ENCODE peak calls at places on chromosomes 11 and 22, in six cellular contexts. M is K562, C is psoas muscle, Y is body of pancreas, S is PC-3, P is A549. R is an unnamed sample.

GRCh38 chr22:46777609-46777970 is 15.1 kb downstream of the TBC1D22A start:
- ATAC-seq in M (no peak), C (no peak), Y (no peak), S (no peak), P (no peak), R (no peak)

GRCh38 chr11:73095613-73096012 is 46.5 kb downstream of the FCHSD2 start:
- ATAC-seq in M (no peak), C (no peak), Y (no peak), S (no peak), P (no peak), R (no peak)

GRCh38 chr11:45266693-45267451 is 19.3 kb downstream of the SYT13 start:
- ATAC-seq in M (peak), C (no peak), Y (no peak), S (no peak), P (peak), R (no peak)

GRCh38 chr11:130550984-130551383 is 102.5 kb downstream of the ADAMTS15 start:
- ATAC-seq in M (no peak), C (no peak), Y (no peak), S (no peak), P (no peak), R (no peak)

GRCh38 chr22:45709866-45710265 is 38.2 kb downstream of the ATXN10 start:
- ATAC-seq in M (no peak), C (peak), Y (no peak), S (peak), P (peak), R (no peak)

GRCh38 chr11:86234831-86235461 is 9.6 kb upstream of the EED start:
- ATAC-seq in M (peak), C (no peak), Y (no peak), S (no peak), P (no peak), R (no peak)

GRCh38 chr11:125251956-125252355 is 87.4 kb downstream of the PKNOX2 start:
- ATAC-seq in M (no peak), C (no peak), Y (no peak), S (no peak), P (no peak), R (no peak)

GRCh38 chr11:101034076-101034475 is 95.5 kb downstream of the PGR start:
- ATAC-seq in M (no peak), C (no peak), Y (no peak), S (no peak), P (no peak), R (peak)

GRCh38 chr11:60314607-60315321 is 12.3 kb upstream of the MS4A6E start:
- ATAC-seq in M (no peak), C (no peak), Y (no peak), S (no peak), P (no peak), R (no peak)

GRCh38 chr22:27110985-27111451 is 453.6 kb downstream of the MIAT start:
- ATAC-seq in M (no peak), C (no peak), Y (peak), S (no peak), P (peak), R (no peak)

GRCh38 chr11:109205312-109205711 is 216.7 kb upstream of the C11orf87 start:
- ATAC-seq in M (no peak), C (no peak), Y (no peak), S (no peak), P (no peak), R (no peak)

GRCh38 chr22:47000888-47001287 is 238.4 kb downstream of the TBC1D22A start:
- ATAC-seq in M (no peak), C (no peak), Y (no peak), S (no peak), P (no peak), R (no peak)

GRCh38 chr22:37842015-37842793 is 1.9 kb downstream of the ANKRD54 start:
- ATAC-seq in M (no peak), C (no peak), Y (peak), S (no peak), P (no peak), R (no peak)

GRCh38 chr22:20402960-20403778 is 9.2 kb downstream of the ZNF74 start:
- ATAC-seq in M (no peak), C (no peak), Y (no peak), S (no peak), P (no peak), R (no peak)

GRCh38 chr11:122681731-122682130 is 26.2 kb downstream of the UBASH3B start:
- ATAC-seq in M (no peak), C (peak), Y (no peak), S (peak), P (peak), R (peak)

GRCh38 chr11:77287615-77288273 is 13.7 kb downstream of the GDPD4 start:
- ATAC-seq in M (no peak), C (no peak), Y (no peak), S (peak), P (peak), R (no peak)

GRCh38 chr22:38176170-38176741 is 5.4 kb downstream of the PLA2G6 start:
- ATAC-seq in M (no peak), C (peak), Y (peak), S (no peak), P (no peak), R (peak)

GRCh38 chr22:36406139-36406538 is 18.4 kb upstream of the MYH9 start:
- ATAC-seq in M (no peak), C (no peak), Y (no peak), S (no peak), P (peak), R (no peak)

GRCh38 chr22:29934596-29934995 is 51.6 kb downstream of the MTMR3 start:
- ATAC-seq in M (no peak), C (no peak), Y (no peak), S (no peak), P (no peak), R (no peak)

GRCh38 chr22:37162221-37163095 is 12.7 kb upstream of the IL2RB start:
- ATAC-seq in M (no peak), C (no peak), Y (no peak), S (no peak), P (no peak), R (no peak)

GRCh38 chr11:6771926-6772898 is at the start of gene OR2AG2:
- ATAC-seq in M (peak), C (no peak), Y (no peak), S (no peak), P (no peak), R (peak)

GRCh38 chr11:20599424-20600346 is at the start of gene SLC6A5:
- ATAC-seq in M (peak), C (no peak), Y (no peak), S (no peak), P (peak), R (no peak)

GRCh38 chr11:27012254-27012921 is 18.5 kb downstream of the FIBIN start:
- ATAC-seq in M (no peak), C (no peak), Y (no peak), S (no peak), P (no peak), R (no peak)

GRCh38 chr11:119795231-119795630 is 66.2 kb upstream of the NECTIN1 start:
- ATAC-seq in M (no peak), C (no peak), Y (no peak), S (peak), P (peak), R (no peak)

GRCh38 chr22:44891791-44892190 is 118.0 kb downstream of the PHF21B start:
- ATAC-seq in M (no peak), C (no peak), Y (no peak), S (no peak), P (no peak), R (no peak)

GRCh38 chr11:113629562-113629961 is 76.5 kb downstream of the TMPRSS5 start:
- ATAC-seq in M (no peak), C (no peak), Y (no peak), S (no peak), P (no peak), R (no peak)

GRCh38 chr11:113627297-113627696 is 78.8 kb downstream of the TMPRSS5 start:
- ATAC-seq in M (no peak), C (no peak), Y (no peak), S (no peak), P (no peak), R (no peak)

GRCh38 chr11:113632981-113633380 is 73.1 kb downstream of the TMPRSS5 start:
- ATAC-seq in M (no peak), C (no peak), Y (no peak), S (peak), P (no peak), R (no peak)

GRCh38 chr11:113626736-113627135 is 79.4 kb downstream of the TMPRSS5 start:
- ATAC-seq in M (no peak), C (no peak), Y (no peak), S (no peak), P (no peak), R (no peak)

DNA sequence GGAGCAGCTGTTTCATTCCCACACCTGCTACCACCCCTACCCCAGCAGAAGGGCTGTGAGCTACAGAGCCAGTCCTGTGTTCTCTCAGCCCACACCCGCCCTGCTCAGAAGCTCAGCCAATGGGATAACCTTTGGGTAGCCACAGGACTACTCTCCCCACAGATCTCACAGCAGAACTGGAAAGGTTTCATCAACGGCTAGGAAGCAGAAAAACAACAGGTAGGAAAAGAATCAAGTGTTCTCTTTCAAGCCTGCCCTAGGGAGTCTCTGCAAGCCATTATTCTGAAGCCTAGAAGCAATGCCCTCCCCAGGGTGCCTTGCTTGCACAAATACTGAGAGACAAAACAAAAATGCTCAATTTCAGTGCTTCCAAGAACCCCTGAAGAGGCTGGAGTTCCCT is 77.2 kb downstream of the TMPRSS5 start:
- ATAC-seq in M (peak), C (no peak), Y (peak), S (no peak), P (no peak), R (no peak)
- H3K4me3 ChIP-seq in M (no peak), C (no peak), Y (no peak), S (no peak), P (no peak), R (no peak)

GRCh38 chr22:22388494-22388893 is 120.0 kb downstream of the ZNF280B start:
- ATAC-seq in M (no peak), C (no peak), Y (no peak), S (no peak), P (no peak), R (no peak)
- H3K27ac ChIP-seq in M (no peak), C (no peak), Y (no peak), S (no peak), P (no peak), R (no peak)

DNA sequence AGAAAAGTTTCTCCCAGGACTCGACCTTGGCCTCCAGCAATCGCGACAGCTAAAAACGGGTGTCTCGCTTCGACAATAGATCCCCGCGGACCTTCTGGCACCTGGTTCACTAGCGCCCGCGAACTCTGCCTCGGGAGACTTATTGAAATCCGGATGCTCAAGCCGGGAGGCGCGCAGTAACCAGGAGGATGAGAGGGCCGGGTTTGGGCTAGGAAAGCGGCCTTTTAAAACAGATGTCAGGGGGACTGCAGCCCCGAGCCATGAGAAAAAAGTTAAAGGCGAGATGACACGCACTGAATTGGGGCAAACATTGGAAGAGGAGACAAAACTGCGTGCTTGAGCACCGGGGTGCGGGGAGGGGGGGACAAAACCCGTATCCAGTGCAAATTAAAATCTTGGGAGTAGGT is 637 bp upstream of the ZBTB16 start:
- ATAC-seq in M (no peak), C (no peak), Y (no peak), S (no peak), P (no peak), R (no peak)
- H3K4me3 ChIP-seq in M (no peak), C (peak), Y (no peak), S (no peak), P (peak), R (peak)

GRCh38 chr11:1117970-1118369 is 39.8 kb upstream of the MUC5AC start:
- ATAC-seq in M (no peak), C (no peak), Y (no peak), S (no peak), P (no peak), R (no peak)

GRCh38 chr11:1113405-1114201 is 38.9 kb downstream of the MUC2 start:
- ATAC-seq in M (peak), C (no peak), Y (no peak), S (no peak), P (peak), R (no peak)

GRCh38 chr11:1116666-1117390 is 40.9 kb upstream of the MUC5AC start:
- ATAC-seq in M (no peak), C (no peak), Y (no peak), S (no peak), P (no peak), R (no peak)

GRCh38 chr11:1118755-1119275 is 38.9 kb upstream of the MUC5AC start:
- ATAC-seq in M (no peak), C (no peak), Y (no peak), S (no peak), P (no peak), R (no peak)

DNA sequence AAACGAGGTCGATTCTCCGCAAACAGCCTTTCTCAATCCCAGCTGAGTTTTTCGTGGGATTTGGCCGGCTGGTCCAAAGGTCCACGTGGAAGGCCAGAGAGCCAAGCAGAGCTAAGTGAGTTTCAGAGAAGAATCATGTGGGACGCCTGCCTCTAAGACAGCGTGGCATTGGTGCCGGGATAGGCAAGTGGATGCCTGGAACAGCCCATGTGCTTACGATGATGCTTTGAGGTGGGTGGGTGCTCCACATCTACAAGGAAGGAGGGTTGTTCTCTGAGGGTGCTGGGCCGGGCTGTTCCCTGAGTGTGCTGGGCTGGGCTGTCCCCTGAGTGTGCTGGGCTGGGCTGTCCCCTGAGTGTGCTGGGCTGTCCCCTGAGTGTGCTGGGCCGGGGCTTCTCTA is 41.4 kb downstream of the MUC2 start:
- ATAC-seq in M (no peak), C (no peak), Y (no peak), S (no peak), P (no peak), R (no peak)
- H3K27ac ChIP-seq in M (no peak), C (no peak), Y (no peak), S (no peak), P (peak), R (no peak)

GRCh38 chr11:64641596-64642417 is 50.8 kb downstream of the SLC22A12 start:
- ATAC-seq in M (no peak), C (no peak), Y (no peak), S (no peak), P (no peak), R (no peak)

GRCh38 chr11:64638829-64639228 is 47.8 kb downstream of the SLC22A12 start:
- ATAC-seq in M (no peak), C (no peak), Y (no peak), S (no peak), P (no peak), R (no peak)

GRCh38 chr11:64637346-64638016 is 46.5 kb downstream of the SLC22A12 start:
- ATAC-seq in M (no peak), C (no peak), Y (no peak), S (no peak), P (no peak), R (no peak)

GRCh38 chr11:64639885-64640284 is 48.9 kb downstream of the SLC22A12 start:
- ATAC-seq in M (no peak), C (no peak), Y (no peak), S (no peak), P (no peak), R (no peak)

DNA sequence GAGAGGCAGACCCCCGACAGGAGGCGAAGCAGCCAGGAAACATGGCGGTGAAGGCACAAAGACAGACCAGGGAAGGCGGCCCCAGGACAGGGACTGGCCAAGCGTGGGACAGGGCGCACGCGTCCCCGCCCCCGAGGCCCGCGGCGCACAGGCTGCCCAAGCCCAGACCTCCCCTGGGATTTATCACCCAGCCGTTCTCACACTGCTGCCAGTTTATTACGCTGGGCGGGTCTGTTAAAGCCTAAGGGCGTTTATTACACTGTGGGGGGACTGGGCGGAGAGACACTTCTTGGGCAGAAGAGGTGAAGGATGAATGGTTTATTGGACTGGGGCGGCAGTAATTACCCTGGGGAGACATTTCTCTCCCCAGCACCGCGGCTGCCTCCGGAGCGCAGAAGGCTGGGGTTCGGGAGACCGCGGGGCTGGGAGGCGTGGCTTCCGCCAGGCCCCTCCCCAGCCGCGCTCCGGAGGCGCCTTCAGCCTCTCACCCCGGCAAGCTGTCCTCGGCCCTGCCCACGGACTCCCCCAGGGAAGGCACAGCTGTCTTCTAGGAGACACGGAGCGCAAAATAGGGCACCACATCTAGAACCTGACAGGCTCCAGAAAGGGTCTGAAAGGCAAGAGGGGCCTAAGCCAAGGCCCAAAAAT is 47.1 kb downstream of the SLC22A12 start:
- ATAC-seq in M (peak), C (no peak), Y (no peak), S (no peak), P (no peak), R (peak)
- H3K4me3 ChIP-seq in M (no peak), C (no peak), Y (no peak), S (no peak), P (no peak), R (no peak)

GRCh38 chr11:12042215-12042676 is 33.8 kb upstream of the DKK3 start:
- ATAC-seq in M (peak), C (no peak), Y (no peak), S (peak), P (no peak), R (no peak)
- H3K27ac ChIP-seq in M (no peak), C (no peak), Y (no peak), S (peak), P (peak), R (no peak)

GRCh38 chr11:82903843-82904586 is 2.5 kb downstream of the DDIAS start:
- ATAC-seq in M (no peak), C (no peak), Y (no peak), S (no peak), P (no peak), R (no peak)

GRCh38 chr11:82900277-82901164 is at the start of gene PRCP:
- ATAC-seq in M (peak), C (peak), Y (peak), S (peak), P (peak), R (peak)

GRCh38 chr11:82901165-82901938 is at the start of gene DDIAS:
- ATAC-seq in M (peak), C (peak), Y (peak), S (peak), P (peak), R (peak)

GRCh38 chr11:82902880-82903279 is 1.3 kb downstream of the DDIAS start:
- ATAC-seq in M (no peak), C (no peak), Y (no peak), S (no peak), P (no peak), R (no peak)

GRCh38 chr11:82902086-82902485 is 550 bp downstream of the DDIAS start:
- ATAC-seq in M (no peak), C (no peak), Y (no peak), S (no peak), P (no peak), R (no peak)
- H3K4me3 ChIP-seq in M (peak), C (peak), Y (no peak), S (peak), P (peak), R (peak)

GRCh38 chr11:117281869-117282268 is 9.3 kb upstream of the BACE1-AS start:
- ATAC-seq in M (no peak), C (no peak), Y (no peak), S (no peak), P (no peak), R (no peak)
- H3K27ac ChIP-seq in M (no peak), C (no peak), Y (peak), S (peak), P (no peak), R (no peak)